ENCODE peak calls at places on chromosomes 13 and 19, in seven cellular contexts. V is cardiac muscle cell; P is tibial artery; W is tibial nerve; O is CD4-positive, alpha-beta memory T cell; G is mammary epithelial cell; F is heart right ventricle. E is an unnamed sample.

GRCh38 chr13:80379245-80379644 is 38.3 kb upstream of the SPRY2 start:
- DNase-seq in G (peak), P (no peak), F (no peak), V (no peak), O (no peak), W (no peak), E (no peak)

GRCh38 chr13:71300602-71301001 is 566.4 kb downstream of the DACH1 start:
- DNase-seq in W (no peak), G (no peak), F (no peak), P (no peak), V (no peak), O (no peak), E (no peak)

GRCh38 chr19:54388001-54388802 is 23.5 kb upstream of the LAIR1 start:
- DNase-seq in F (no peak), G (no peak), P (peak), V (no peak), O (peak), W (no peak), E (peak)

GRCh38 chr19:6373813-6374108 is 1.2 kb downstream of the ALKBH7 start:
- DNase-seq in W (no peak), O (no peak), P (no peak), G (no peak), F (no peak), V (no peak), E (no peak)

GRCh38 chr13:94305033-94305432 is 174.4 kb downstream of the DCT start:
- DNase-seq in O (no peak), P (no peak), G (no peak), W (no peak), F (no peak), V (no peak), E (no peak)

GRCh38 chr19:8505680-8506401 is 3.4 kb upstream of the PRAM1 start:
- DNase-seq in F (peak), V (peak), G (peak), P (peak), W (peak), O (peak), E (no peak)

GRCh38 chr19:4338441-4339350 is at the start of gene STAP2:
- DNase-seq in G (peak), W (no peak), O (no peak), P (no peak), V (peak), F (no peak), E (no peak)

GRCh38 chr19:53867225-53868090 is at the start of gene MYADM:
- DNase-seq in G (peak), O (peak), W (peak), F (peak), V (peak), P (peak), E (peak)

GRCh38 chr19:49017666-49018351 is 918 bp upstream of the LHB start:
- DNase-seq in O (peak), P (peak), W (no peak), G (no peak), V (peak), F (peak), E (no peak)

GRCh38 chr13:109604894-109605293 is 181.5 kb downstream of the IRS2 start:
- DNase-seq in V (no peak), F (no peak), O (no peak), W (no peak), P (no peak), G (no peak), E (no peak)

GRCh38 chr19:54454781-54455675 is 6.0 kb downstream of the LENG8 start:
- DNase-seq in G (no peak), P (no peak), W (no peak), O (no peak), F (no peak), V (no peak), E (no peak)

GRCh38 chr19:44720945-44721344 is 22.0 kb downstream of the CEACAM16 start:
- DNase-seq in V (no peak), P (no peak), W (no peak), O (no peak), G (no peak), F (no peak), E (no peak)

GRCh38 chr19:53917356-53917755 is 8.3 kb downstream of the CACNG7 start:
- DNase-seq in G (no peak), V (no peak), O (no peak), P (no peak), F (no peak), W (no peak), E (no peak)

GRCh38 chr19:40519352-40520322 is 52.8 kb downstream of the SPTBN4 start:
- DNase-seq in P (no peak), O (no peak), V (no peak), F (peak), G (peak), W (no peak), E (no peak)

GRCh38 chr19:12880551-12881171 is 588 bp downstream of the DNASE2 start:
- DNase-seq in P (peak), O (no peak), G (no peak), F (peak), W (no peak), V (peak), E (no peak)

GRCh38 chr19:39858541-39858940 is 12.4 kb upstream of the FBL start:
- DNase-seq in W (no peak), P (no peak), O (peak), F (no peak), V (peak), G (no peak), E (no peak)

GRCh38 chr13:66359910-66360552 is 870.1 kb downstream of the PCDH9 start:
- DNase-seq in F (no peak), O (no peak), W (no peak), G (no peak), P (no peak), V (no peak), E (no peak)

GRCh38 chr13:66362485-66362884 is 867.7 kb downstream of the PCDH9 start:
- DNase-seq in O (no peak), G (no peak), F (no peak), P (no peak), V (no peak), W (no peak), E (no peak)

GRCh38 chr13:66365101-66365500 is 865.0 kb downstream of the PCDH9 start:
- DNase-seq in O (no peak), W (no peak), V (no peak), G (no peak), P (no peak), F (no peak), E (no peak)

GRCh38 chr13:66367356-66367755 is 862.8 kb downstream of the PCDH9 start:
- DNase-seq in V (no peak), F (no peak), P (no peak), O (no peak), W (no peak), G (no peak), E (no peak)

DNA sequence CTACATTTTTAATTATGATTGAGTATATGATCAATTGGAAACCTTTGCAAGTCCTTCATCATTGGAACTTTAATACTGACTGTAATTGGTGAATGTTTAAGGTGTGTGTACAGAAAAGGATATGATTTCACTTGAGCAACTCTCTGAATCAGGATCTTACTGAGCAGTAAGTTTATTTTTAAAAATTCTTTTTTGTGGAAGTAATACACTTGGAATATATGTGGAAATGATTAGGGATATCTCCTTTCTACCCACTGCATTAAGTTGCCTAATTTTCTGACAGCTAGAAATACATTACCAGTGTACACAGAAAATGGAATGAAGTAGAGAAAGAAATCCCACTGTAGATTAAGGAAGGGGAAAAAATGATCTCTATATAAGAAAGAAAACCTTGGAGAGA is 865.8 kb downstream of the PCDH9 start:
- DNase-seq in F (no peak), V (no peak), P (no peak), W (no peak), G (no peak), O (no peak), E (no peak)
- H3K27ac ChIP-seq in F (no peak), V (no peak), P (no peak), W (no peak), G (no peak), O (no peak), E (no peak)

GRCh38 chr19:30068528-30069395 is 126.7 kb downstream of the URI1 start:
- DNase-seq in W (no peak), V (no peak), F (no peak), G (no peak), O (no peak), P (no peak), E (no peak)
- H3K27ac ChIP-seq in W (no peak), V (no peak), F (no peak), G (no peak), O (no peak), P (no peak), E (no peak)

DNA sequence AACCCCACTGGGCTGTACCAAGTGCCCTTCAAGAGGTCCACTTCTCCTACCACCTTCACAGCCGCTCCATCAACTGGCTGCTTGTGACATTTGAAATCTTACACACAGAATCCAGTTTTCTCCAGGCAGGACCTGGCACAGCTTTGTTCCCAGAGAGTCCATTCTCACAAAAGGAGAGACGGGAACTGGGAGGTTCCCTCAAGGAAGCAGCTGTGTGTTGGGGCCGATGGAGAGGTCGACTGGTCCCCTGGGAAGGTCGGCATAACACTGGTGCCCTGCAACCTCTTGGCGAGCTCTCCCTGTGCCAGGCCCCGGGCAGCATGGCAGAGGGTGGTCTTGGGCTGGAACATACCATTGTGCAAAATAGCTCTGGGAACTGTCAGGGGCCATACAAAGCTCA is 21.5 kb downstream of the ELL start:
- DNase-seq in P (no peak), W (no peak), G (no peak), F (peak), V (no peak), O (no peak), E (no peak)
- H3K27ac ChIP-seq in P (peak), W (peak), G (no peak), F (peak), V (peak), O (no peak), E (no peak)

DNA sequence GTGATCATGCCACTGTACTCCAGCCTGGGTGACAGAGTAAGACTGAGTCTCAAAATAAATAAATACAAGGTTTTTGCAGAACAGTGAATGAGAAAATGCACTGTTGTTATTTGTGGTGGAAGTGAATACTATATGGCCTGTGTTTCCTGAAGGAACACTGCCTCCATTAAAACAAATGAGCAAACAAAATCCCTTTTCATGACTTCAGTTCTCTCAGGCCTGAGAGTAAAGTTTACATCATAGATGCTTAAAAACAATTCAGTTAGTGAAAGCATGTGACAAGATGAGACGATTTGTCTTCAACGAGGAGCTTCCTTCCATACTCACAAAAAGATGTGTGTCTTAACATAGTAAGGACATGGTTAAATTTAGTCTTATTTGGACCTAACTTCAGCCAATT is 14.4 kb downstream of the SPINT2 start:
- DNase-seq in P (no peak), G (no peak), V (no peak), O (no peak), W (no peak), F (no peak), E (no peak)
- H3K27ac ChIP-seq in P (peak), G (no peak), V (peak), O (no peak), W (peak), F (peak), E (no peak)

E was measured in HL-60.